ENCODE peak calls at places on chromosomes 7 and 10, in six cellular contexts. V, L, S, P, N and G are unnamed samples.

GRCh38 chr10:11713186-11713743 is 28.9 kb upstream of the ECHDC3 start:
- DNase-seq in P (no peak), V (no peak), L (no peak), N (no peak), S (peak; percentile 32), G (no peak)

GRCh38 chr7:142482899-142483658 is 225.2 kb upstream of the PRSS58 start:
- DNase-seq in N (peak; percentile 49), S (peak; percentile 66), L (no peak), V (peak; percentile 69), P (peak; percentile 61), G (no peak)

GRCh38 chr10:79445217-79445707 is at the start of gene ZCCHC24:
- DNase-seq in N (peak; percentile 44), P (peak; percentile 75), V (peak; percentile 43), L (no peak), S (no peak), G (no peak)

GRCh38 chr7:8190121-8190895 is 71.7 kb downstream of the ICA1 start:
- DNase-seq in V (peak; percentile 61), L (no peak), N (peak; percentile 7), P (no peak), S (peak; percentile 54), G (peak; percentile 54)

GRCh38 chr10:102669206-102670064 is 25.2 kb downstream of the TRIM8 start:
- DNase-seq in L (no peak), V (peak; percentile 72), S (peak; percentile 43), P (peak; percentile 60), N (peak; percentile 32), G (no peak)

GRCh38 chr10:79192677-79193003 is 123.9 kb downstream of the ZMIZ1 start:
- DNase-seq in N (peak; percentile 38), P (no peak), V (peak; percentile 72), L (no peak), S (peak; percentile 73), G (no peak)

GRCh38 chr7:70289067-70289466 is 690.8 kb downstream of the AUTS2 start:
- DNase-seq in V (peak; percentile 14), L (no peak), P (no peak), S (no peak), N (no peak), G (no peak)

GRCh38 chr10:115092555-115093285 is 445 bp upstream of the ATRNL1 start:
- DNase-seq in S (peak; percentile 27), L (no peak), P (peak; percentile 65), V (peak; percentile 77), N (no peak), G (peak; percentile 63)

GRCh38 chr10:44024351-44025116 is 360.4 kb downstream of the CXCL12 start:
- DNase-seq in V (no peak), P (no peak), N (no peak), L (no peak), S (no peak), G (no peak)

GRCh38 chr10:92800122-92800521 is 48.2 kb upstream of the EXOC6 start:
- DNase-seq in V (no peak), S (no peak), L (no peak), P (no peak), N (no peak), G (no peak)

GRCh38 chr10:103491729-103492364 is 1.7 kb upstream of the NEURL1 start:
- DNase-seq in S (peak; percentile 98), N (peak; percentile 95), P (no peak), V (peak; percentile 96), L (no peak), G (no peak)

GRCh38 chr7:108083980-108084379 is 46.2 kb downstream of the LAMB4 start:
- DNase-seq in P (no peak), L (no peak), V (peak; percentile 38), S (peak; percentile 41), N (no peak), G (no peak)

GRCh38 chr10:60905580-60905979 is 38.4 kb downstream of the RHOBTB1 start:
- DNase-seq in S (peak; percentile 59), P (no peak), N (no peak), L (no peak), V (no peak), G (no peak)

GRCh38 chr7:2248984-2249694 is 7.1 kb downstream of the NUDT1 start:
- DNase-seq in P (peak; percentile 54), L (no peak), V (peak; percentile 97), S (peak; percentile 97), N (peak; percentile 4), G (no peak)

GRCh38 chr10:50552771-50553535 is 70.8 kb downstream of the SGMS1 start:
- DNase-seq in P (no peak), N (no peak), S (peak; percentile 36), V (peak; percentile 28), L (no peak), G (no peak)

GRCh38 chr7:95840953-95841950 is 68.9 kb downstream of the DYNC1I1 start:
- DNase-seq in V (peak; percentile 24), N (no peak), S (no peak), L (no peak), P (peak; percentile 39), G (no peak)

GRCh38 chr7:95845007-95845406 is 72.7 kb downstream of the DYNC1I1 start:
- DNase-seq in P (no peak), N (no peak), L (no peak), S (no peak), V (no peak), G (no peak)

GRCh38 chr7:95847061-95847460 is 74.7 kb downstream of the DYNC1I1 start:
- DNase-seq in P (no peak), L (no peak), N (no peak), V (no peak), S (no peak), G (no peak)

GRCh38 chr7:95843286-95843685 is 70.9 kb downstream of the DYNC1I1 start:
- DNase-seq in N (no peak), V (no peak), L (no peak), S (no peak), P (no peak), G (no peak)
- H3K9ac ChIP-seq in N (no peak overlapping the region), V (no peak overlapping the region), L (no peak overlapping the region), S (no peak overlapping the region), P (no peak overlapping the region), G (no peak overlapping the region)

GRCh38 chr7:15600298-15600697 is 38.5 kb upstream of the AGMO start:
- DNase-seq in V (no peak), S (no peak), L (no peak), N (no peak), P (peak; percentile 56), G (no peak)
- H3K14ac ChIP-seq in V (no peak overlapping the region), S (no peak overlapping the region), L (no peak overlapping the region), N (no peak overlapping the region), P (no peak overlapping the region), G (no peak overlapping the region)

GRCh38 chr10:71262817-71263216 is 50.4 kb downstream of the UNC5B start:
- DNase-seq in P (no peak), V (no peak), N (no peak), L (no peak), S (no peak), G (no peak)

GRCh38 chr10:71262027-71262426 is 49.7 kb downstream of the UNC5B start:
- DNase-seq in L (no peak), N (no peak), S (no peak), V (no peak), P (no peak), G (no peak)

GRCh38 chr10:71259282-71259681 is 46.9 kb downstream of the UNC5B start:
- DNase-seq in P (no peak), N (no peak), V (no peak), S (no peak), L (no peak), G (no peak)

GRCh38 chr10:71259815-71260501 is 47.6 kb downstream of the UNC5B start:
- DNase-seq in P (no peak), L (no peak), N (no peak), S (no peak), V (no peak), G (no peak)

GRCh38 chr10:71260622-71261325 is 48.4 kb downstream of the UNC5B start:
- DNase-seq in N (no peak), S (peak; percentile 96), L (no peak), P (no peak), V (peak; percentile 92), G (peak; percentile 26)
- H3K9ac ChIP-seq in N (no peak overlapping the region), S (peak overlapping the region; percentile 53), L (no peak overlapping the region), P (no peak overlapping the region), V (peak overlapping the region; percentile 67), G (no peak overlapping the region)

GRCh38 chr7:123998921-123999320 is 33.9 kb downstream of the TMEM229A start:
- DNase-seq in S (no peak), P (no peak), L (no peak), V (no peak), N (no peak), G (no peak)
- H3K14ac ChIP-seq in S (no peak overlapping the region), P (no peak overlapping the region), L (no peak overlapping the region), V (no peak overlapping the region), N (no peak overlapping the region), G (no peak overlapping the region)